ENCODE peak calls at places on chromosomes 7 and 10, in nine cellular contexts. I is CD8-positive, alpha-beta T cell; Q is heart left ventricle; O is GM20000; M is cardiac fibroblast; N is PC-3; Z is dorsolateral prefrontal cortex; L is WERI-Rb-1; W is AG09319. T is an unnamed sample.

GRCh38 chr10:96387151-96387550 is 28.3 kb upstream of the OPALIN start:
- DNase-seq in I (no peak), Q (no peak), O (no peak), M (no peak), N (no peak), Z (no peak), L (no peak), W (no peak), T (peak)

GRCh38 chr10:91796332-91797076 is 1.7 kb upstream of the TNKS2 start:
- DNase-seq in I (peak), Q (no peak), O (peak), M (peak), N (peak), Z (no peak), L (peak), W (no peak), T (no peak)

GRCh38 chr7:513521-514166 is 6.0 kb downstream of the PDGFA start:
- DNase-seq in I (no peak), Q (no peak), O (no peak), M (peak), N (peak), Z (no peak), L (no peak), W (no peak), T (peak)

GRCh38 chr10:86659721-86660438 is 5.5 kb downstream of the OPN4 start:
- DNase-seq in I (no peak), Q (peak), O (no peak), M (no peak), N (no peak), Z (peak), L (peak), W (no peak), T (no peak)

GRCh38 chr7:74031403-74032190 is 3.6 kb downstream of the ELN start:
- DNase-seq in I (no peak), Q (no peak), O (no peak), M (no peak), N (no peak), Z (no peak), L (no peak), W (no peak), T (no peak)

GRCh38 chr10:116815641-116816415 is 33.5 kb upstream of the ENO4 start:
- DNase-seq in I (no peak), Q (no peak), O (no peak), M (no peak), N (peak), Z (no peak), L (no peak), W (no peak), T (peak)

GRCh38 chr10:63675171-63675570 is 154.0 kb downstream of the REEP3 start:
- DNase-seq in I (no peak), Q (no peak), O (no peak), M (peak), N (no peak), Z (no peak), L (no peak), W (no peak), T (peak)

GRCh38 chr7:140403878-140404564 is at the start of gene RAB19:
- DNase-seq in I (peak), Q (no peak), O (peak), M (no peak), N (peak), Z (no peak), L (no peak), W (no peak), T (no peak)

GRCh38 chr7:20350518-20350951 is 19.8 kb downstream of the ITGB8 start:
- DNase-seq in I (no peak), Q (no peak), O (no peak), M (peak), N (no peak), Z (peak), L (no peak), W (no peak), T (no peak)

GRCh38 chr7:112744818-112745217 is 45.4 kb downstream of the TMEM168 start:
- DNase-seq in I (no peak), Q (no peak), O (no peak), M (no peak), N (no peak), Z (no peak), L (no peak), W (no peak), T (no peak)

GRCh38 chr10:125734823-125735222 is 15.3 kb downstream of the EDRF1 start:
- DNase-seq in I (no peak), Q (no peak), O (no peak), M (no peak), N (no peak), Z (no peak), L (no peak), W (no peak), T (no peak)

GRCh38 chr10:86400705-86401587 is 34.4 kb upstream of the GRID1 start:
- DNase-seq in I (peak), Q (peak), O (peak), M (peak), N (peak), Z (no peak), L (peak), W (no peak), T (peak)

GRCh38 chr7:12369072-12369471 is 34.6 kb downstream of the VWDE start:
- DNase-seq in I (no peak), Q (no peak), O (no peak), M (no peak), N (no peak), Z (no peak), L (no peak), W (no peak), T (no peak)

GRCh38 chr7:128728608-128729007 is 10.6 kb upstream of the CALU start:
- DNase-seq in I (no peak), Q (no peak), O (no peak), M (no peak), N (peak), Z (no peak), L (no peak), W (peak), T (peak)

GRCh38 chr10:110221044-110221720 is 13.8 kb downstream of the MXI1 start:
- DNase-seq in I (no peak), Q (no peak), O (no peak), M (no peak), N (no peak), Z (no peak), L (no peak), W (no peak), T (no peak)

GRCh38 chr10:78771215-78771614 is 297.6 kb upstream of the ZMIZ1 start:
- DNase-seq in I (no peak), Q (no peak), O (no peak), M (no peak), N (no peak), Z (no peak), L (no peak), W (no peak), T (no peak)

GRCh38 chr10:78772986-78773530 is 295.7 kb upstream of the ZMIZ1 start:
- DNase-seq in I (no peak), Q (no peak), O (no peak), M (no peak), N (no peak), Z (no peak), L (no peak), W (no peak), T (no peak)

GRCh38 chr10:78770167-78771090 is 298.3 kb upstream of the ZMIZ1 start:
- DNase-seq in I (no peak), Q (peak), O (no peak), M (no peak), N (no peak), Z (no peak), L (no peak), W (no peak), T (no peak)

GRCh38 chr10:78772486-78772885 is 296.3 kb upstream of the ZMIZ1 start:
- DNase-seq in I (no peak), Q (no peak), O (no peak), M (no peak), N (no peak), Z (no peak), L (no peak), W (no peak), T (no peak)

GRCh38 chr10:78772083-78772482 is 296.7 kb upstream of the ZMIZ1 start:
- DNase-seq in I (no peak), Q (no peak), O (no peak), M (no peak), N (no peak), Z (no peak), L (no peak), W (no peak), T (no peak)
- TF ChIP-seq CTCF in I (no peak), Q (no peak), O (no peak), M (no peak), N (peak), Z (no peak), L (no peak), W (no peak), T (peak)

GRCh38 chr7:106781007-106781406 is 84.1 kb upstream of the PIK3CG start:
- DNase-seq in I (no peak), Q (no peak), O (no peak), M (no peak), N (no peak), Z (no peak), L (no peak), W (no peak), T (no peak)

GRCh38 chr7:106777666-106778299 is 87.3 kb upstream of the PIK3CG start:
- DNase-seq in I (no peak), Q (no peak), O (no peak), M (no peak), N (no peak), Z (no peak), L (no peak), W (no peak), T (no peak)

GRCh38 chr7:106781828-106782544 is 83.1 kb upstream of the PIK3CG start:
- DNase-seq in I (no peak), Q (no peak), O (no peak), M (no peak), N (no peak), Z (no peak), L (no peak), W (no peak), T (no peak)

GRCh38 chr7:106778656-106779250 is 86.3 kb upstream of the PIK3CG start:
- DNase-seq in I (no peak), Q (no peak), O (no peak), M (no peak), N (no peak), Z (no peak), L (no peak), W (peak), T (no peak)

GRCh38 chr7:106779877-106780276 is 85.2 kb upstream of the PIK3CG start:
- DNase-seq in I (no peak), Q (no peak), O (no peak), M (no peak), N (peak), Z (no peak), L (peak), W (no peak), T (no peak)
- TF ChIP-seq CTCF in I (no peak), Q (no peak), O (peak), M (no peak), N (peak), Z (no peak), L (peak), W (no peak), T (no peak)

GRCh38 chr7:6432786-6433185 is 15.0 kb downstream of the DAGLB start:
- DNase-seq in I (no peak), Q (no peak), O (no peak), M (no peak), N (no peak), Z (no peak), L (no peak), W (no peak), T (no peak)

GRCh38 chr7:6433814-6434630 is 13.7 kb downstream of the DAGLB start:
- DNase-seq in I (no peak), Q (no peak), O (no peak), M (no peak), N (no peak), Z (no peak), L (no peak), W (no peak), T (no peak)

GRCh38 chr7:6425948-6426347 is 21.8 kb downstream of the DAGLB start:
- DNase-seq in I (no peak), Q (no peak), O (no peak), M (no peak), N (no peak), Z (no peak), L (no peak), W (no peak), T (no peak)

GRCh38 chr7:6430974-6431373 is 16.8 kb downstream of the DAGLB start:
- DNase-seq in I (no peak), Q (no peak), O (no peak), M (no peak), N (no peak), Z (no peak), L (no peak), W (no peak), T (no peak)

DNA sequence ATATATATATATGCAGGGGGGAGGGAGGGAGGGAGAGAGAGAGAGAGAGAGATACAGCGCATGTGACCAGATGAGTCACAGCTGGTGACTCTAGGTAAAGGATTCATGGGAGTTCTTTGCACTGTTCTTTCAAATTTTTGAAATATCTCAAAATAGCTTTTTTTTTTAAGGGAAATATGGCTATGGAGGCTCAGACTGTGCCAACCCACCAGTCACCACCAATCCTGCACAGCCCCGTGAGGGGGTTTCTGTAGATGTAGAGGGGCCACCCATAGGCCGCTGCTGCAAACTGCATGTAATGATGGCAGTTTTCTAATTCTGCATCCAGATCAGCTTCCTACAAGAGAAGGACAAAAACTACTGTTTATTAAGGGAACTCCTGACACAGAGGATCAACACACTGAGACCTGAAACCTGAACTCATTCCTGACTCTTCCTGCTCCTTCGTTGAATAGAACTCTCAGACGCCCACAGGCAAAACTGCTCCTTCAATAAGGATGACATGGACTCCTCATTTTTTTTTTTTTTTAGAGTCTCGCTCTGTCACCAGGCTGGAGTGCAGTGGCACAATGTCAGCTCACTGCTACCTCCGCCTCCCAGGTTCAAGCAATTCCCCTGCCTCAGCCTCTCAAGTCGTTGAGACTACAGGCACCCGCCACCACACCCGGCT is 17.3 kb downstream of the DAGLB start:
- DNase-seq in I (no peak), Q (no peak), O (peak), M (peak), N (no peak), Z (no peak), L (peak), W (no peak), T (peak)
- TF ChIP-seq CTCF in I (no peak), Q (no peak), O (no peak), M (peak), N (peak), Z (peak), L (peak), W (peak), T (peak)

GRCh38 chr7:17654940-17655339 is 285.4 kb downstream of the SNX13 start:
- DNase-seq in I (no peak), Q (no peak), O (no peak), M (no peak), N (no peak), Z (no peak), L (no peak), W (no peak), T (no peak)

GRCh38 chr7:17646181-17646956 is 293.9 kb downstream of the SNX13 start:
- DNase-seq in I (no peak), Q (no peak), O (no peak), M (peak), N (peak), Z (no peak), L (no peak), W (no peak), T (peak)

GRCh38 chr7:17651296-17651695 is 289.0 kb downstream of the SNX13 start:
- DNase-seq in I (no peak), Q (no peak), O (no peak), M (peak), N (no peak), Z (no peak), L (no peak), W (no peak), T (no peak)

DNA sequence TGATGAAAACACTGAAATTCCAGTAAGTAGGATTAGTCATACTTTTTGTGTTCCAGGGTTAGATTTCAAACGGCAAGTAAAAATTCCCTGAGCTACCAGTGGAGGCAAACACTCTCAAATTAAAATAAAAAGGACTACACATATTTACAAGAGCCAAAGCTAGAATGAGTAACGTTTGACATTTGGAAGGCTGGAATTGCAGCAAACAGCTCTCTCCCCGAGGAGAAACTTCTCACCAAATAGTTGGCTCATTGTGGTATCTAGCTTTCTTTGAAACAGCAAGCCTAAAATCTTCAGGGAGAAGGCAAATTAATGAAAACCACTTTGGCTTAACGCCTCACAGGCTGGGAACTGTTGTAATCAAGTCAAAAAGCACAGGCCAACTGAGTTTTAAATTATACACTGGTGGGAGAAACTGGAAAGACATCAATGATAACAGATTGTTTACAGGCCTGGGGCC is 288.3 kb downstream of the SNX13 start:
- DNase-seq in I (no peak), Q (no peak), O (no peak), M (peak), N (peak), Z (no peak), L (no peak), W (peak), T (peak)
- TF ChIP-seq CTCF in I (no peak), Q (peak), O (no peak), M (peak), N (no peak), Z (no peak), L (no peak), W (peak), T (peak)

GRCh38 chr7:68243128-68243527 is 1246.5 kb downstream of the TYW1 start:
- DNase-seq in I (no peak), Q (no peak), O (no peak), M (no peak), N (no peak), Z (no peak), L (no peak), W (no peak), T (no peak)
- TF ChIP-seq CTCF in I (no peak), Q (no peak), O (no peak), M (no peak), N (no peak), Z (no peak), L (no peak), W (no peak), T (no peak)